ENCODE peak calls at places on chromosomes 12 and 14, in ten cellular contexts. K, V, O, B, C, E, D, I, L and W are unnamed samples. For H3K27me3, the result is how much of the 10 kb centered on the place peaks cover.

GRCh38 chr12:110104188-110104969 is 19.8 kb upstream of the IFT81 start:
- DNase-seq in O (no peak), V (no peak), B (no peak), E (no peak), K (no peak), L (no peak), D (no peak), C (no peak), I (no peak), W (no peak)

GRCh38 chr14:98704441-98704840 is 567.6 kb downstream of the BCL11B start:
- DNase-seq in E (no peak), O (no peak), D (no peak), K (no peak), L (no peak), B (no peak), V (no peak), I (no peak), C (no peak), W (no peak)

GRCh38 chr12:122454739-122455138 is 32.3 kb upstream of the CLIP1 start:
- DNase-seq in L (no peak), O (no peak), I (no peak), V (no peak), E (no peak), C (no peak), B (no peak), D (no peak), K (peak), W (no peak)

GRCh38 chr12:70307868-70308267 is 58.2 kb upstream of the KCNMB4 start:
- DNase-seq in I (peak), B (no peak), V (no peak), K (no peak), E (no peak), O (no peak), D (no peak), C (no peak), L (no peak), W (no peak)

GRCh38 chr14:90387201-90387600 is 9.6 kb upstream of the CALM1 start:
- DNase-seq in K (no peak), I (no peak), E (no peak), D (no peak), L (no peak), V (no peak), C (no peak), O (no peak), B (no peak), W (no peak)

GRCh38 chr12:120115066-120115465 is 1.5 kb downstream of the RAB35 start:
- DNase-seq in C (no peak), O (peak), I (no peak), B (no peak), L (no peak), V (no peak), E (no peak), K (no peak), D (no peak), W (peak)

GRCh38 chr12:47773062-47773857 is at the start of gene SLC48A1:
- DNase-seq in E (no peak), O (peak), I (peak), C (no peak), B (peak), D (no peak), K (peak), V (no peak), L (no peak), W (peak)

GRCh38 chr14:105364100-105364708 is 34.1 kb upstream of the TEX22 start:
- DNase-seq in I (no peak), L (peak), C (no peak), V (no peak), K (no peak), O (peak), E (no peak), D (no peak), B (no peak), W (peak)

GRCh38 chr12:101086490-101086889 is 123.5 kb downstream of the SLC5A8 start:
- DNase-seq in L (peak), C (no peak), K (no peak), E (no peak), V (no peak), B (no peak), D (no peak), I (peak), O (peak), W (no peak)

GRCh38 chr14:21711360-21711961 is 37.8 kb upstream of the OR4E1 start:
- DNase-seq in C (no peak), I (peak), K (peak), L (peak), B (peak), D (no peak), E (peak), V (no peak), O (peak), W (peak)

GRCh38 chr12:91565246-91565645 is 382.6 kb upstream of the DCN start:
- DNase-seq in L (no peak), C (no peak), E (no peak), V (no peak), O (peak), K (no peak), D (no peak), B (no peak), I (no peak), W (peak)

GRCh38 chr14:60648169-60648933 is 926 bp downstream of the SIX1 start:
- DNase-seq in O (no peak), D (no peak), B (peak), V (no peak), K (peak), E (no peak), C (no peak), L (peak), I (peak), W (no peak)

GRCh38 chr14:72739446-72740405 is 154.2 kb downstream of the DPF3 start:
- DNase-seq in O (no peak), V (no peak), C (no peak), I (no peak), L (no peak), B (no peak), E (no peak), K (no peak), D (no peak), W (no peak)

GRCh38 chr12:49806877-49807276 is 21.3 kb downstream of the NCKAP5L start:
- DNase-seq in E (no peak), K (no peak), L (no peak), C (no peak), D (no peak), O (no peak), V (no peak), I (no peak), B (no peak), W (no peak)

GRCh38 chr14:47500369-47500768 is 175.0 kb downstream of the MDGA2 start:
- DNase-seq in D (no peak), B (no peak), I (no peak), L (no peak), O (no peak), K (no peak), C (no peak), E (no peak), V (no peak), W (no peak)

GRCh38 chr12:22687677-22688076 is 62.7 kb downstream of the ETNK1 start:
- DNase-seq in D (peak), C (no peak), B (no peak), E (no peak), O (peak), I (no peak), K (no peak), V (no peak), L (peak), W (peak)

GRCh38 chr14:104044016-104044415 is 41.5 kb upstream of the ASPG start:
- DNase-seq in E (no peak), V (no peak), B (no peak), L (no peak), I (no peak), K (no peak), O (no peak), D (no peak), C (no peak), W (no peak)

GRCh38 chr12:48119834-48120195 is 651 bp downstream of the PFKM start:
- DNase-seq in L (no peak), B (no peak), O (peak), K (peak), V (no peak), C (no peak), E (no peak), I (peak), D (no peak), W (peak)

GRCh38 chr14:39474416-39474911 is 42.2 kb upstream of the FBXO33 start:
- DNase-seq in E (no peak), C (no peak), I (no peak), O (peak), K (no peak), V (no peak), B (no peak), L (no peak), D (no peak), W (peak)

GRCh38 chr12:59708059-59708458 is 112.2 kb downstream of the SLC16A7 start:
- DNase-seq in E (peak), L (peak), O (peak), K (no peak), C (peak), B (no peak), D (no peak), I (no peak), V (no peak), W (peak)

GRCh38 chr12:29070309-29070708 is 78.8 kb upstream of the FAR2 start:
- DNase-seq in E (no peak), B (no peak), I (peak), C (no peak), V (no peak), O (no peak), D (no peak), L (no peak), K (no peak), W (no peak)

GRCh38 chr12:49108958-49109404 is 1.7 kb downstream of the LMBR1L start:
- DNase-seq in D (no peak), K (no peak), B (no peak), L (no peak), I (no peak), E (no peak), O (no peak), V (no peak), C (no peak), W (peak)

GRCh38 chr14:57375156-57375555 is 15.2 kb upstream of the NAA30 start:
- DNase-seq in E (no peak), O (no peak), C (no peak), B (no peak), D (no peak), K (no peak), V (no peak), L (no peak), I (peak), W (no peak)

GRCh38 chr14:96177766-96178377 is 26.8 kb upstream of the BDKRB2 start:
- DNase-seq in C (no peak), V (no peak), I (no peak), K (no peak), B (no peak), E (no peak), L (peak), D (no peak), O (no peak), W (no peak)

GRCh38 chr14:90301580-90302181 is 30.1 kb downstream of the NRDE2 start:
- DNase-seq in O (peak), V (no peak), D (no peak), E (no peak), B (no peak), L (peak), C (no peak), I (peak), K (peak), W (peak)

GRCh38 chr14:69673578-69674305 is 62.3 kb downstream of the SUSD6 start:
- DNase-seq in I (peak), L (no peak), K (no peak), D (no peak), O (no peak), B (no peak), V (no peak), C (no peak), E (no peak), W (no peak)

GRCh38 chr12:53550595-53550994 is 43.3 kb upstream of the NPFF start:
- DNase-seq in L (peak), E (no peak), B (no peak), I (no peak), C (no peak), V (no peak), D (no peak), O (no peak), K (no peak), W (peak)

GRCh38 chr14:48323655-48324054 is 648.2 kb upstream of the MDGA2 start:
- DNase-seq in V (no peak), O (peak), K (no peak), D (no peak), I (no peak), E (no peak), L (peak), B (no peak), C (no peak), W (peak)

GRCh38 chr12:83114042-83114441 is 427.3 kb downstream of the TMTC2 start:
- DNase-seq in C (no peak), O (no peak), V (no peak), E (no peak), I (no peak), D (no peak), B (no peak), L (no peak), K (peak), W (no peak)

GRCh38 chr12:91845365-91845764 is 300.3 kb downstream of the BTG1 start:
- DNase-seq in I (no peak), V (no peak), O (no peak), C (no peak), K (no peak), D (no peak), E (no peak), B (no peak), L (no peak), W (no peak)

GRCh38 chr14:106372870-106373657 is 846.7 kb downstream of the TMEM121 start:
- DNase-seq in I (peak), E (peak), C (no peak), O (no peak), V (no peak), L (no peak), D (no peak), B (peak), K (no peak), W (no peak)

GRCh38 chr14:86430807-86431206 is 900.9 kb downstream of the FLRT2 start:
- DNase-seq in C (no peak), K (no peak), L (no peak), D (no peak), O (no peak), V (no peak), E (no peak), B (no peak), I (no peak), W (no peak)

GRCh38 chr12:32217354-32218310 is 111.0 kb downstream of the BICD1 start:
- DNase-seq in L (peak), B (no peak), V (no peak), C (peak), K (no peak), I (no peak), O (peak), D (no peak), E (no peak), W (peak)

GRCh38 chr12:95723693-95724384 is 66.7 kb downstream of the NTN4 start:
- DNase-seq in K (no peak), C (no peak), E (no peak), B (no peak), L (no peak), I (no peak), O (no peak), D (no peak), V (no peak), W (no peak)

GRCh38 chr14:50775357-50775756 is 55.6 kb downstream of the NIN start:
- DNase-seq in K (no peak), D (no peak), V (no peak), I (no peak), E (no peak), L (peak), C (peak), O (peak), B (no peak), W (peak)

GRCh38 chr14:87899228-87899627 is 93.8 kb downstream of the GALC start:
- DNase-seq in K (no peak), B (no peak), O (no peak), L (no peak), E (no peak), V (no peak), D (no peak), C (no peak), I (no peak), W (no peak)

GRCh38 chr12:118103601-118104382 is at the start of gene VSIG10:
- DNase-seq in L (peak), I (peak), V (no peak), C (no peak), E (no peak), K (peak), B (peak), D (no peak), O (peak), W (peak)

DNA sequence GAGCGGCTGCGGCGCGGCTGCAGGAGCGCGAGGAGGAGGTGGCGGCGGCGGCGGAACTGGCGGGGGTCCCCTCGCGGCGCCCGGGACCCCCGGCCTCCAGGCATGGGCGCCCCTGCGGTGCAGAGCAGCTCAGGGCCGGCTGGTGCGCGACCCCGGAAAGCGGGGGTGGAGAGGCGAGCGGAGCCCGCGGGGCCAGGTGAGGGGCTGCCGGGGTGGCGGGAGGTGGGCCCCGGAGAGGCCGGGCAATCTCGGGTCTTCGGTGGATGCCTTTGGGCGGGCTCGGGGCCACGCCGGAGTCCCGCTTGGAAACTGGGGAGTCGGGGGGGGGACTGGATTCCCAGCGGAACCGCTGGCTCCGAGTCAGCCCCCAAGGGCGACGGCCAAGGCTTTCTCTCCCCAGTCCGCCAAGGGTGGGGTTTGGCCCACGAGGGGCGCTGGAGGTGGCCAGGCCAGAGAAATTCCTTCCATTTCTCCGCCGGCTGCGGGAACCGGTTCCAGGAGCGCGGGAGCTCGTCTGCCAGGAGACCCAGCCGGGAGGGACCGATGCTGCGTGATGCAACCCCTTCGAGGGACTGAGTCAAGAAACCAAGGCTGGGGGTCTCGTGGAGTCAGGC is 13.9 kb upstream of the NR4A1 start:
- DNase-seq in B (peak), D (no peak), L (no peak), O (peak), E (no peak), K (peak), C (no peak), V (no peak), I (peak), W (peak)
- TF ChIP-seq CTCF in B (no peak), D (no peak), L (no peak), O (no peak), E (no peak), K (peak), C (no peak), V (no peak), I (no peak), W (no peak)

GRCh38 chr12:64825143-64826011 is 930 bp downstream of the TBC1D30 start:
- DNase-seq in I (peak), C (no peak), V (no peak), D (no peak), E (no peak), B (no peak), L (no peak), O (no peak), K (peak), W (no peak)
- H3K27me3 ChIP-seq in I (half or more), C (under half), V (under half), D (under half), E (under half), B (under half), L (under half), O (under half), K (half or more), W (under half)

GRCh38 chr12:21429994-21430393 is 7.5 kb upstream of the PYROXD1 start:
- DNase-seq in E (no peak), I (no peak), K (peak), B (no peak), V (no peak), C (no peak), O (no peak), D (no peak), L (no peak), W (no peak)
- H2AFZ ChIP-seq in E (peak), I (no peak), K (peak), B (no peak), V (peak), C (no peak), O (no peak), D (no peak), L (no peak), W (no peak)

GRCh38 chr14:31326111-31326510 is 94.2 kb downstream of the HEATR5A start:
- DNase-seq in C (no peak), B (no peak), V (no peak), D (no peak), L (peak), I (no peak), K (no peak), E (peak), O (peak), W (peak)
- TF ChIP-seq CTCF in C (no peak), B (peak), V (no peak), D (peak), L (peak), I (peak), K (no peak), E (peak), O (no peak), W (peak)

DNA sequence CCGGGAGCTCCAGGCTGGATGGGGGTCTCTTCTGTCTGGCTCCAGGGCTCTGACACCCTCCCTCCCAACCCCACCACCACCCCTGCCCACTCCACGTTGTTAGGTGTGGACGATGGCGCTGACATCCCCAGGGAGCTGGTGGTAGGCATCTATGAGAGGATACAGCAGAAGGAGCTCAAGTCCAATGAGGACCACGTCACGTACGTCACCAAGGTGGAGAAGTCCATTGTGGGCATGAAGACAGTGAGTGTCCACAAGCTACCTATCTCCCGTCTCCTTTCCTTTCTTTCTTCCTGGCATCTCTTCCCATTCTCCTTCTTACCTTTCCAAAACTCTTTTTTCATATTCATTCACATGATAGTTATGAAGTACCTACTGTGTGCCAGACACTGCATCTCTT is 52.1 kb downstream of the SLC6A12 start:
- DNase-seq in V (no peak), K (no peak), D (no peak), L (no peak), O (no peak), C (no peak), B (no peak), I (no peak), E (no peak), W (no peak)
- H3K27me3 ChIP-seq in V (under half), K (under half), D (under half), L (under half), O (under half), C (under half), B (half or more), I (under half), E (under half), W (under half)

GRCh38 chr14:33567736-33568124 is 383.1 kb downstream of the EGLN3 start:
- DNase-seq in L (no peak), E (no peak), O (peak), B (no peak), V (no peak), D (no peak), K (no peak), I (no peak), C (no peak), W (peak)
- H2AFZ ChIP-seq in L (no peak), E (no peak), O (no peak), B (no peak), V (no peak), D (no peak), K (no peak), I (peak), C (peak), W (no peak)

GRCh38 chr14:31955941-31956579 is 121.0 kb upstream of the ARHGAP5 start:
- DNase-seq in E (no peak), O (no peak), D (no peak), V (no peak), L (peak), K (no peak), C (no peak), I (no peak), B (no peak), W (no peak)
- TF ChIP-seq CTCF in E (no peak), O (no peak), D (no peak), V (no peak), L (no peak), K (no peak), C (no peak), I (no peak), B (no peak), W (no peak)